ENCODE peak calls at places on chromosome 9, in four cellular contexts. R is K562, Z is SK-N-SH, P is GM12878. Y is an unnamed sample.
A peak's percentile ranks its signal among the peaks of the same experiment; 100 is the strongest.

GRCh38 chr9:88898033-88898432 is 93.2 kb upstream of the S1PR3 start:
- DNase-seq in R (no peak), Z (no peak), P (no peak), Y (no peak)

GRCh38 chr9:117400131-117400530 is 14.7 kb downstream of the ASTN2 start:
- DNase-seq in R (no peak), Z (no peak), P (no peak), Y (peak; percentile 64)

GRCh38 chr9:95138474-95138873 is 179.0 kb downstream of the FANCC start:
- DNase-seq in R (no peak), Z (peak; percentile 51), P (no peak), Y (peak; percentile 74)

GRCh38 chr9:121896545-121896943 is 196.6 kb downstream of the TTLL11 start:
- DNase-seq in R (no peak), Z (no peak), P (no peak), Y (peak; percentile 9)

GRCh38 chr9:91741529-91741928 is 208.5 kb downstream of the ROR2 start:
- DNase-seq in R (no peak), Z (no peak), P (no peak), Y (no peak)

GRCh38 chr9:3527653-3527960 is 1.8 kb upstream of the RFX3 start:
- DNase-seq in R (peak; percentile 30), Z (no peak), P (no peak), Y (no peak)

GRCh38 chr9:7071916-7072315 is 314.1 kb downstream of the KDM4C start:
- DNase-seq in R (no peak), Z (no peak), P (no peak), Y (no peak)

GRCh38 chr9:88530051-88530450 is 4.9 kb upstream of the NXNL2 start:
- DNase-seq in R (no peak), Z (no peak), P (no peak), Y (no peak)

GRCh38 chr9:93058357-93059096 is at the start of gene SUSD3:
- DNase-seq in R (peak; percentile 86), Z (peak; percentile 97), P (peak; percentile 60), Y (peak; percentile 93)

GRCh38 chr9:100473271-100474081 is 527 bp downstream of the TMEFF1 start:
- DNase-seq in R (peak; percentile 46), Z (peak; percentile 81), P (no peak), Y (peak; percentile 57)

GRCh38 chr9:71446499-71447411 is 321.6 kb downstream of the CEMIP2 start:
- DNase-seq in R (peak; percentile 16), Z (peak; percentile 52), P (no peak), Y (peak; percentile 97)

GRCh38 chr9:131875828-131876485 is 136.1 kb upstream of the RAPGEF1 start:
- DNase-seq in R (no peak), Z (no peak), P (no peak), Y (no peak)

GRCh38 chr9:31272456-31273295 is 1111.8 kb upstream of the ACO1 start:
- DNase-seq in R (no peak), Z (no peak), P (no peak), Y (no peak)

GRCh38 chr9:129763235-129763917 is 10.5 kb upstream of the PTGES start:
- DNase-seq in R (no peak), Z (no peak), P (no peak), Y (no peak)

GRCh38 chr9:35074791-35075190 is 2.4 kb upstream of the VCP start:
- DNase-seq in R (no peak), Z (no peak), P (no peak), Y (no peak)

GRCh38 chr9:94801685-94802084 is 75.2 kb downstream of the AOPEP start:
- DNase-seq in R (no peak), Z (no peak), P (no peak), Y (no peak)

GRCh38 chr9:97510797-97511761 is 9.6 kb downstream of the TMOD1 start:
- DNase-seq in R (peak; percentile 69), Z (no peak), P (peak; percentile 84), Y (no peak)

GRCh38 chr9:137241490-137242328 is 622 bp downstream of the TUBB4B start:
- DNase-seq in R (peak; percentile 77), Z (peak; percentile 75), P (no peak), Y (no peak)

GRCh38 chr9:37943329-37944265 is 39.7 kb upstream of the SLC25A51 start:
- DNase-seq in R (no peak), Z (no peak), P (no peak), Y (peak; percentile 36)

GRCh38 chr9:122125158-122125890 is 32.2 kb upstream of the TTLL11 start:
- DNase-seq in R (peak; percentile 87), Z (peak; percentile 92), P (no peak), Y (peak; percentile 83)

GRCh38 chr9:113131689-113132151 is 19.1 kb upstream of the SLC31A2 start:
- DNase-seq in R (peak; percentile 33), Z (no peak), P (no peak), Y (peak; percentile 80)

GRCh38 chr9:99262949-99263418 is 40.9 kb downstream of the SEC61B start:
- DNase-seq in R (no peak), Z (no peak), P (peak; percentile 60), Y (no peak)

GRCh38 chr9:2267171-2267740 is 252.1 kb downstream of the SMARCA2 start:
- DNase-seq in R (no peak), Z (no peak), P (no peak), Y (no peak)

GRCh38 chr9:130040901-130041647 is 1.9 kb downstream of the FNBP1 start:
- DNase-seq in R (no peak), Z (no peak), P (no peak), Y (no peak)

GRCh38 chr9:137189297-137190295 is 1.1 kb downstream of the SSNA1 start:
- DNase-seq in R (no peak), Z (peak; percentile 72), P (no peak), Y (no peak)

GRCh38 chr9:37656936-37657335 is 6.2 kb downstream of the FRMPD1 start:
- DNase-seq in R (no peak), Z (no peak), P (no peak), Y (no peak)

GRCh38 chr9:89522261-89522978 is 24.5 kb upstream of the SEMA4D start:
- DNase-seq in R (no peak), Z (no peak), P (peak; percentile 83), Y (no peak)

GRCh38 chr9:89225587-89225986 is 47.0 kb upstream of the SHC3 start:
- DNase-seq in R (no peak), Z (no peak), P (no peak), Y (no peak)

GRCh38 chr9:110950041-110950645 is 88.1 kb downstream of the LPAR1 start:
- DNase-seq in R (no peak), Z (no peak), P (no peak), Y (no peak)

GRCh38 chr9:84230355-84231136 is 110.0 kb downstream of the SLC28A3 start:
- DNase-seq in R (no peak), Z (no peak), P (no peak), Y (no peak)

DNA sequence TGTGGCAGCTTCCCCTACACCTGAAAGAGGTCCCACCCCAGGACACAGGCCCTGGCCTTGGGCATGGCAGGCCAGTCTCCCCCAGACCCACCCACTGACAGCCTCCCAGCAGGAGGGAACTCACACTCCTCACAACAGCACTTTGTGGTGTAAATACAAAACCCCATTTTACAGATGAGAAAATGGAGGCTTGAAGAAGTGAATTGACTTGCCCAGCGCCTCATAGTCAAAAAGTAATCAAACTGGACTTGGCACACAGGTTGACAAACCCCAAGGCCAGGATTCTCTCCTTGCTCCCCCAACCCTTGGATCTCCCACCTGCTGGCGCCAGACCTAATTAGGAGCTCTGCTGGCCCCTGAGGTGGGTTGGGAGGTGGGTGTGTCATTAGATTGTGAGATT is 29.2 kb upstream of the NEK6 start:
- DNase-seq in R (no peak), Z (no peak), P (no peak), Y (no peak)
- H3K4me2 ChIP-seq in R (no peak overlapping the region), Z (no peak overlapping the region), P (no peak overlapping the region), Y (no peak overlapping the region)

DNA sequence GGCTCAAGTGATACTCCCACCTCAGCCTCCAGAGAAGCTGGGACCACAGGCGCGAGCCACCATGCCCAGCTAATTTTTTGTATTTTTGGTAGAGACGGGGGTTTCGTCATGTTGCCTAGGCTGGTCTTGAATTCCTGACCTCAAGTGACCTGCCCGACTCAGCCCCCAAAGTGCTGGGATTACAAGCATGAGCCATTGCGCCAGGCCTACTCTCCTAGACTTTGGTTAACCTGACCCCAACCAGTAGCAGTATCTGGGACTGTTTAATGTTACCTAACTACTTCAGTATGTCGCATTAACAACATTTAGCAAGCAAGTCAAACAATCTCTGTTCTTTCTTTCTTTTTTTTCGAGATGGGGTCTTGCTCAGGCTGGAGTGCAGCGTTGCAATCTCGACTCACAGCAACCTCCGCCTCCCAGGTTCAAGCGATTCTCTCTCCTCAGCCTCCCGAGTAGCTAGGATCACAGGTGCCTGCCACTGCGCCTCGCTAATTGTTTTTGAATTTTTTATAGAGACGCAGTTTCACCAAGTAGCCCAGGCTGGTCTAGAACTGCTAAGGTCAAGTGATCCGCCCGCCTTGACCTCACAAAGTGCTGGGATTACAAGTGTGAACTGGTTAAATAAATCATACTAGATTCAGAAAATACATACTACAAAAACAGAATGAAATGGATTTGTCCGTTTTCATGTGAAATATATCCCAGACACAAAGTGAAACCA is 2.0 kb downstream of the AK3 start:
- DNase-seq in R (peak; percentile 13), Z (no peak), P (no peak), Y (no peak)
- TF ChIP-seq REST in R (no peak), Z (no peak), P (no peak), Y (no peak)

GRCh38 chr9:85941617-85941930 is 628 bp downstream of the NAA35 start:
- DNase-seq in R (no peak), Z (no peak), P (no peak), Y (peak; percentile 55)

GRCh38 chr9:85941966-85942912 is 1.3 kb downstream of the NAA35 start:
- DNase-seq in R (no peak), Z (no peak), P (no peak), Y (no peak)

GRCh38 chr9:85940832-85941616 is at the start of gene NAA35:
- DNase-seq in R (peak; percentile 96), Z (peak; percentile 99), P (peak; percentile 94), Y (peak; percentile 99)

GRCh38 chr9:85942913-85943729 is 2.2 kb downstream of the NAA35 start:
- DNase-seq in R (no peak), Z (no peak), P (no peak), Y (no peak)

DNA sequence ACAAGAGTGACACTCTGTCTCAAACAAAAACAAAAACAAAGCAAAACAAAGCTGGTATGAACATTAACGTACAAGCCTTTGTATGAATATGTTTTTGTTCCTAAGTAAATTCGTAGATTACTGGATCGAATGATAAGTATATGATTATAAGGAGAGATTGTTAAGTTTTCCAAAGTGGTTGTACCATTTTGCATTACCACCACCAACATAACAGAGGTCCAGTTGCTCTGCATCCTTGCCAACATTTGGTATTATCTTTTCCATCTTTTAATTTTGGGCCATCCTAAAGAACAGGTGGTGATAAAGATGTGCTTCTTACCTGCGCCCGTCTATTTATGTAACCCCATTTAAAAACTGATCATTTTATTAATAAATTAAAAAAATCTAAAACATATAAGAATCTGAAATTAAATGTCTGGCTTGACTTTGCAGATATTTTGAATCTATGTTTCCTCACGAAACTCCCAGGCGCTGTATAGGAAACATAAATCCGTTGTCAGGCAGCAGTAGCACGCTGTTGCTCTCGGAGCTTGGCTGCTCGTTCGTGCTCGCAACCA is 593 bp upstream of the NAA35 start:
- DNase-seq in R (no peak), Z (no peak), P (no peak), Y (peak; percentile 6)
- TF ChIP-seq POLR2AphosphoS5 in R (peak; percentile 90), Z (no peak), P (peak; percentile 93), Y (no peak)

GRCh38 chr9:136146126-136147037 is 27.7 kb upstream of the TMEM250 start:
- DNase-seq in R (no peak), Z (no peak), P (no peak), Y (no peak)

GRCh38 chr9:136149853-136150252 is 31.2 kb upstream of the TMEM250 start:
- DNase-seq in R (no peak), Z (no peak), P (no peak), Y (no peak)

GRCh38 chr9:136148766-136149165 is 30.1 kb upstream of the TMEM250 start:
- DNase-seq in R (no peak), Z (no peak), P (no peak), Y (no peak)

GRCh38 chr9:136147038-136147889 is 28.6 kb upstream of the TMEM250 start:
- DNase-seq in R (no peak), Z (no peak), P (no peak), Y (no peak)

GRCh38 chr9:136147890-136148714 is 29.4 kb upstream of the TMEM250 start:
- DNase-seq in R (no peak), Z (no peak), P (no peak), Y (no peak)
- H3K4me2 ChIP-seq in R (no peak overlapping the region), Z (no peak overlapping the region), P (no peak overlapping the region), Y (peak overlapping the region; percentile 51)